ENCODE peak calls at places on chromosomes 7 and 10, in five cellular contexts. U is psoas muscle, R is neural progenitor cell, F is kidney, V is sigmoid colon. S is an unnamed sample.

GRCh38 chr10:124719213-124719851 is 24.8 kb downstream of the FAM53B start:
- DNase-seq in R (peak; percentile 42), F (peak; percentile 69), V (peak; percentile 82), U (peak; percentile 75), S (peak; percentile 76)

GRCh38 chr10:48391994-48392393 is 85.5 kb downstream of the MAPK8 start:
- DNase-seq in V (no peak), U (no peak), R (no peak), F (no peak), S (no peak)

GRCh38 chr7:33952824-33953223 is 47.5 kb downstream of the BMPER start:
- DNase-seq in U (no peak), F (no peak), V (no peak), R (no peak), S (peak; percentile 51)

GRCh38 chr7:129800901-129801300 is 151.9 kb downstream of the UBE2H start:
- DNase-seq in V (no peak), U (no peak), R (no peak), F (peak; percentile 36), S (no peak)

GRCh38 chr7:41612798-41613197 is 90.1 kb downstream of the INHBA start:
- DNase-seq in F (no peak), V (no peak), R (no peak), U (no peak), S (no peak)

GRCh38 chr7:55552320-55553086 is 19.8 kb downstream of the VOPP1 start:
- DNase-seq in U (peak; percentile 72), F (peak; percentile 80), R (no peak), V (no peak), S (peak; percentile 58)

GRCh38 chr7:44196450-44196872 is 4.3 kb upstream of the YKT6 start:
- DNase-seq in V (peak; percentile 67), U (no peak), F (no peak), R (peak; percentile 64), S (peak; percentile 49)

GRCh38 chr10:122974034-122974433 is 6.2 kb upstream of the PSTK start:
- DNase-seq in U (no peak), R (no peak), F (no peak), V (no peak), S (no peak)

GRCh38 chr7:25850730-25851129 is 301.3 kb upstream of the NFE2L3 start:
- DNase-seq in R (no peak), V (no peak), U (no peak), F (no peak), S (no peak)

GRCh38 chr7:36314491-36314890 is 75.2 kb upstream of the ANLN start:
- DNase-seq in V (no peak), U (no peak), F (no peak), R (no peak), S (no peak)

GRCh38 chr10:15579605-15580004 is 140.1 kb downstream of the ITGA8 start:
- DNase-seq in R (no peak), U (no peak), F (no peak), V (no peak), S (peak; percentile 40)

GRCh38 chr10:78511324-78512204 is 477.9 kb downstream of the RPS24 start:
- DNase-seq in U (no peak), R (no peak), V (no peak), F (no peak), S (no peak)

GRCh38 chr10:110813743-110814472 is 57.8 kb upstream of the PDCD4 start:
- DNase-seq in V (peak; percentile 30), R (no peak), U (no peak), F (no peak), S (no peak)

GRCh38 chr10:27359792-27360320 is 119.3 kb upstream of the ACBD5 start:
- DNase-seq in F (no peak), V (no peak), R (no peak), U (no peak), S (no peak)

GRCh38 chr7:36153571-36154097 is 580 bp downstream of the EEPD1 start:
- DNase-seq in R (no peak), F (no peak), V (peak; percentile 77), U (no peak), S (no peak)

GRCh38 chr10:66747451-66747850 is 178.4 kb upstream of the LRRTM3 start:
- DNase-seq in F (no peak), U (no peak), R (no peak), V (no peak), S (peak; percentile 72)

GRCh38 chr7:131618391-131618790 is 62.0 kb upstream of the PODXL start:
- DNase-seq in U (no peak), F (no peak), V (no peak), R (no peak), S (no peak)

GRCh38 chr7:36161996-36162395 is 8.9 kb downstream of the EEPD1 start:
- DNase-seq in U (no peak), V (no peak), R (peak; percentile 6), F (no peak), S (no peak)

GRCh38 chr10:123863721-123864432 is 27.7 kb downstream of the CPXM2 start:
- DNase-seq in U (no peak), R (no peak), F (peak; percentile 35), V (no peak), S (no peak)

GRCh38 chr7:14666304-14666703 is 236.2 kb downstream of the DGKB start:
- DNase-seq in R (no peak), U (no peak), V (no peak), F (no peak), S (no peak)

GRCh38 chr10:77911535-77912123 is 14.9 kb downstream of the DLG5 start:
- DNase-seq in V (no peak), U (no peak), R (no peak), F (no peak), S (peak; percentile 22)

GRCh38 chr10:46560952-46561351 is 4.5 kb upstream of the GPRIN2 start:
- DNase-seq in V (no peak), U (peak; percentile 28), F (no peak), R (no peak), S (no peak)

GRCh38 chr7:34107306-34107705 is 202.0 kb downstream of the BMPER start:
- DNase-seq in V (no peak), R (no peak), U (no peak), F (no peak), S (peak; percentile 88)

GRCh38 chr10:25820496-25821415 is 113.3 kb upstream of the MYO3A start:
- DNase-seq in F (no peak), R (no peak), V (no peak), U (no peak), S (no peak)

GRCh38 chr10:74293686-74294365 is 142.8 kb downstream of the ADK start:
- DNase-seq in U (no peak), V (no peak), R (no peak), F (no peak), S (peak; percentile 85)

GRCh38 chr7:142855756-142856564 is 1.1 kb downstream of the EPHB6 start:
- DNase-seq in U (peak; percentile 84), R (no peak), F (peak; percentile 85), V (peak; percentile 90), S (peak; percentile 37)

GRCh38 chr10:100479059-100479458 is 16.2 kb downstream of the WNT8B start:
- DNase-seq in R (no peak), F (no peak), V (no peak), U (no peak), S (no peak)

GRCh38 chr7:107212719-107213118 is 43.9 kb downstream of the HBP1 start:
- DNase-seq in R (no peak), V (no peak), U (no peak), F (no peak), S (no peak)

GRCh38 chr10:120460776-120461175 is 3.7 kb downstream of the PLPP4 start:
- DNase-seq in U (no peak), V (no peak), F (no peak), R (no peak), S (peak; percentile 89)

GRCh38 chr7:36044096-36044892 is 108.8 kb upstream of the EEPD1 start:
- DNase-seq in V (no peak), R (no peak), U (no peak), F (no peak), S (no peak)

GRCh38 chr10:100705139-100705538 is 40.2 kb upstream of the PAX2 start:
- DNase-seq in F (no peak), V (no peak), U (no peak), R (no peak), S (no peak)

GRCh38 chr10:35384265-35384868 is 48.1 kb downstream of the CCNY start:
- DNase-seq in F (no peak), U (no peak), V (no peak), R (no peak), S (no peak)
- TF ChIP-seq CTCF in F (no peak), U (no peak), V (no peak), R (no peak), S (no peak)

GRCh38 chr7:45980181-45980905 is 59.3 kb upstream of the IGFBP3 start:
- DNase-seq in U (no peak), V (no peak), R (no peak), F (no peak), S (peak; percentile 89)
- TF ChIP-seq CTCF in U (no peak), V (no peak), R (no peak), F (no peak), S (peak; percentile 61)

DNA sequence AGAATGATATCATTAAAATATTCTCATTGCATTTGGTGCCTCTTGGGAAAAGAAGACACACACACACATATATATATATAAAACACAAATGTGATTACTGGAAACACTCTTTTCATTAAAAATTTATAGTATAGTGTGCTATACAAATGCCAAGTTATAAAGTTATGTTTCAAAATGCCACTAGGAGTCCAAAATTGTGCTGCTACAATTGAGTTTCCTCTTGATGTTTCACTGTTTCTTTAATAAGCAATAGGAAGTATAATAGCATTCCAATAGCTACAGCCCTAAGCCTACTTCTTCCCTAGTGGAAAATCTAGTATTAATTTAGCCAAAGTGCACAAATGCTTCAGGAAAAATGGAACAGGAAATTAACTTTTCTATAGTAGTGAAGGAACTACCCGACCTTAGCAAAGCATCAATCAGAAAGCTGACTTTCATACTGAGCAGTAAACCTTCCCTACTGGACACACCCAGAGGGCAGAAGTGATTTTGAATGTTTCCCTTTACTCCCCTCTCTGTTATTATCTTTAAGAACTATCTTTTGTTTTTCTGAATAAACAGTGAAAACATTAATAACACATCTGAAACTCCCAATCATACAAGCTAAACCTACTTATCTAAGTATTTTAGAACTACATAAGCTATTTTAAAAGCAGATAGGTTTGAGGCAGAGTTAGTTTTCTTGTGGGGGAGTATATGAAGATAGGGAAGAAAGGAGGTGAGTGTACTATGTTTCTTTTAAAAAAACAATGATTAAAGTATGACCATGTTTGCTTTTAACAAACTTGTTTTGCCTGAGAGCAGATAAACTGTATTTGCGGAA is 13.6 kb downstream of the CPED1 start:
- DNase-seq in R (no peak), V (no peak), F (no peak), U (no peak), S (no peak)
- TF ChIP-seq CTCF in R (no peak), V (no peak), F (no peak), U (peak; percentile 5), S (peak; percentile 16)

DNA sequence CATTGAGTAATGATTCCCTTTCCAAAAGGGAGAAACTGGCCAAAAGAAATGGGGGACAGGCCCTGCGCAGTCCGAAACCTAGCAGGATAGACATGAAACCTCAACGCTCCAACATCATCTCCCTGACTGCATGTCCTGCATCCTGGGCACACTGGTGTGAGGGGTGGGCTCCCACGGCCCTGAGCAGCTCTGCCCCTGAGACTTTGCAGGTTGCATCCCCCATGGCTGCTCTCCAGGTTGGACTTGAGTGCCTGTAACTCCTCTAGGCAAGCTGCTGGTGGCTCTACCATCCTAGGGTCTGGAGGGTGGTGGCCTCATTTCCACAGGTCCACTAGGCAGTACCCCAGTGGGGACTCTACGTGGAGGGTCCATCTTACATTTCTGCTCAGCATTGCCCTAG is 16.3 kb upstream of the CRYGN start:
- DNase-seq in U (no peak), R (no peak), V (peak; percentile 65), F (no peak), S (no peak)
- TF ChIP-seq CTCF in U (no peak), R (no peak), V (no peak), F (no peak), S (no peak)

GRCh38 chr7:8724080-8724718 is 290.8 kb downstream of the NXPH1 start:
- DNase-seq in V (no peak), R (peak; percentile 90), F (no peak), U (no peak), S (no peak)
- TF ChIP-seq CTCF in V (no peak), R (peak; percentile 95), F (peak; percentile 64), U (peak; percentile 19), S (no peak)